ENCODE peak calls at places on chromosome 9, in seven cellular contexts. X is gastrocnemius medialis, G is NB4, S is HCT116, L is A549, D is heart left ventricle, M is spleen. J is an unnamed sample.

GRCh38 chr9:4796988-4797956 is 4.5 kb downstream of the RCL1 start:
- DNase-seq in X (no peak), G (peak; percentile 75), S (peak; percentile 38), L (peak; percentile 53), D (no peak), M (no peak), J (no peak)

GRCh38 chr9:123927625-123928308 is 2.2 kb downstream of the DENND1A start:
- DNase-seq in X (no peak), G (peak; percentile 84), S (no peak), L (no peak), D (no peak), M (no peak), J (peak; percentile 58)

GRCh38 chr9:36268007-36268427 is 9.8 kb upstream of the GNE start:
- DNase-seq in X (no peak), G (no peak), S (no peak), L (no peak), D (no peak), M (no peak), J (no peak)

GRCh38 chr9:95049761-95050160 is 267.7 kb downstream of the FANCC start:
- DNase-seq in X (no peak), G (no peak), S (no peak), L (no peak), D (no peak), M (no peak), J (no peak)

GRCh38 chr9:77224750-77225312 is 47.5 kb downstream of the VPS13A start:
- DNase-seq in X (no peak), G (peak; percentile 19), S (no peak), L (no peak), D (no peak), M (no peak), J (no peak)

GRCh38 chr9:75140261-75140660 is 51.9 kb downstream of the OSTF1 start:
- DNase-seq in X (no peak), G (no peak), S (no peak), L (no peak), D (no peak), M (no peak), J (no peak)

GRCh38 chr9:8428389-8428788 is 628.8 kb upstream of the DMAC1 start:
- DNase-seq in X (no peak), G (no peak), S (no peak), L (no peak), D (no peak), M (no peak), J (no peak)

GRCh38 chr9:99845063-99845462 is 23.4 kb downstream of the NR4A3 start:
- DNase-seq in X (no peak), G (no peak), S (no peak), L (no peak), D (no peak), M (no peak), J (no peak)

GRCh38 chr9:137317021-137317978 is 15.2 kb upstream of the NRARP start:
- DNase-seq in X (no peak), G (no peak), S (no peak), L (peak; percentile 13), D (no peak), M (peak; percentile 76), J (no peak)

GRCh38 chr9:70049236-70049635 is 5.6 kb downstream of the MAMDC2 start:
- DNase-seq in X (peak; percentile 75), G (no peak), S (no peak), L (no peak), D (peak; percentile 91), M (no peak), J (no peak)

GRCh38 chr9:133400292-133400691 is 17.5 kb downstream of the REXO4 start:
- DNase-seq in X (no peak), G (no peak), S (no peak), L (no peak), D (no peak), M (no peak), J (no peak)

GRCh38 chr9:133404440-133405002 is 13.3 kb downstream of the REXO4 start:
- DNase-seq in X (no peak), G (no peak), S (no peak), L (no peak), D (no peak), M (no peak), J (no peak)

GRCh38 chr9:133403766-133404439 is 13.9 kb downstream of the REXO4 start:
- DNase-seq in X (no peak), G (peak; percentile 51), S (peak; percentile 65), L (peak; percentile 73), D (no peak), M (peak; percentile 86), J (no peak)

GRCh38 chr9:133402689-133403088 is 15.1 kb downstream of the REXO4 start:
- DNase-seq in X (no peak), G (no peak), S (no peak), L (no peak), D (no peak), M (no peak), J (no peak)

DNA sequence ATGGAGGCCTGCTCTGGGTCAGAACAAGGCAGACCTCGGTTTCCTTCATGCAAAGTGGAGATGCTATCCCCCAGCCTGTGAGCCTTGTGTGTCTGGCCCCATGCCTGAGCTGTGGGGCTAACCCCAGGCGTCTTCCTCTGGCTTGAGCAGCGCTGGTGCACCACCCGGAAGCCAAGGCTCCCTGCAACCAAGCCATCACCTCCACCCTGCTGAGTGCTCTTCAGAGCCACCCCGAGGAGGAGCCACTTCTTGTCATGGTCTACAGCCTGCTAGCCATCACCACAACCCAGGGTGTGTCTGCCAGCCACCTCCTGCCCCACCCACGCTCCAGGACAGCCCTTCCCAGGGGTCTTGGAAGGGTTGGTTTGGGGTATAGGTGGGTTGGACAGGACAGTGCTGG is 16.2 kb downstream of the REXO4 start:
- DNase-seq in X (no peak), G (no peak), S (no peak), L (no peak), D (no peak), M (no peak), J (no peak)
- TF ChIP-seq POLR2A in X (no peak), G (no peak), S (no peak), L (no peak), D (no peak), M (no peak), J (no peak)

GRCh38 chr9:112332977-112333638 is at the start of gene PTBP3:
- DNase-seq in X (peak; percentile 71), G (peak; percentile 86), S (no peak), L (peak; percentile 85), D (peak; percentile 87), M (peak; percentile 97), J (no peak)
- TF ChIP-seq POLR2A in X (peak; percentile 81), G (peak; percentile 27), S (peak; percentile 50), L (peak; percentile 76), D (peak; percentile 65), M (peak; percentile 62), J (peak; percentile 87)

DNA sequence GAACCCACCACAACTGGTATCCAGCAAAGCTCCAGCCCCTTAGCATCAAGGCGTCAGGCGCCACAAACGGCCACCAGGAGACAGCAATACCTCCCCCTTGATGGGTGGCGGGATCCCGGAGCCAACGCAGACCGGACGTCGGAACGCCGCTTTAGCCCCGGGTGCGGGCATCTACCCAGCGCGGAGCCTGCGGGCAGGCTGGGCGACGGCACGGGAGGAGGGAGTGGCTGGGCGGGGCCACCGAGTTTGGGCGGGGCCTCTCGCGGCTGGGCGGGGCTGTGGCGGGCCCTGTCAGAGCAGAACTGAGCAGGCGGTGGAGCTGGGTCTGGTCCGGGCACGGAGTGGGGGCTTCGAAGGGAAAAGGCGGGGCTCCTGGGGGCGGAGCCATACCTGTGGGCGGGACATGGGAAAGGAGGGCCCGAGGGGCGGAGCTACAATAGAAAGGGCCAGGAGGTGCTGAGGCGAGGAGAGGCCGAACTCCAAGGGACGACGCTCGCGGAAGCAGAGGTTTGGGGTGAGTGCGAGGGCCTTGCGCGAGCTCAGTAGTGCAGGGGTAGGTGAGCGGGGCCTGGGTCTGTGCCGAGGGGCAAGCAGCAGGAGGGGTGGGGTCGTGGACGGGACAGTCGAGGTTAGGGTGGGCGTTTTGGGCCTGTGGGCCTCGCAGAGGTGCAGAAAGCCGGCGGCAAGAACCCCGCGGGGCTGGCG is 40.2 kb upstream of the GARNL3 start:
- DNase-seq in X (peak; percentile 88), G (peak; percentile 62), S (peak; percentile 85), L (peak; percentile 91), D (peak; percentile 95), M (peak; percentile 96), J (peak; percentile 56)
- TF ChIP-seq POLR2A in X (no peak), G (no peak), S (no peak), L (no peak), D (peak; percentile 30), M (no peak), J (peak; percentile 76)

GRCh38 chr9:129336130-129336528 is 158.1 kb upstream of the IER5L start:
- DNase-seq in X (no peak), G (no peak), S (no peak), L (no peak), D (no peak), M (no peak), J (no peak)
- TF ChIP-seq POLR2A in X (no peak), G (no peak), S (no peak), L (no peak), D (no peak), M (no peak), J (no peak)

GRCh38 chr9:134208981-134209725 is 44.8 kb upstream of the RNU6ATAC start:
- DNase-seq in X (peak; percentile 1), G (no peak), S (no peak), L (no peak), D (peak; percentile 22), M (peak; percentile 47), J (no peak)

GRCh38 chr9:134204991-134205578 is 40.7 kb upstream of the RNU6ATAC start:
- DNase-seq in X (peak; percentile 2), G (no peak), S (no peak), L (no peak), D (peak; percentile 52), M (peak; percentile 36), J (no peak)

GRCh38 chr9:134205636-134206316 is 41.4 kb upstream of the RNU6ATAC start:
- DNase-seq in X (peak; percentile 15), G (no peak), S (no peak), L (no peak), D (peak; percentile 77), M (peak; percentile 44), J (no peak)

GRCh38 chr9:134208310-134208841 is 44.0 kb upstream of the RNU6ATAC start:
- DNase-seq in X (peak; percentile 88), G (no peak), S (no peak), L (no peak), D (peak; percentile 91), M (peak; percentile 41), J (no peak)

GRCh38 chr9:134206317-134207300 is 42.2 kb upstream of the RNU6ATAC start:
- DNase-seq in X (peak; percentile 1), G (no peak), S (no peak), L (no peak), D (peak; percentile 24), M (peak; percentile 30), J (no peak)
- TF ChIP-seq POLR2A in X (no peak), G (no peak), S (no peak), L (no peak), D (no peak), M (no peak), J (no peak)

GRCh38 chr9:26129216-26129615 is 451.0 kb upstream of the TUSC1 start:
- DNase-seq in X (no peak), G (peak; percentile 0), S (no peak), L (no peak), D (no peak), M (no peak), J (no peak)
- TF ChIP-seq POLR2A in X (no peak), G (no peak), S (no peak), L (no peak), D (no peak), M (no peak), J (no peak)